ENCODE peak calls at places on chromosome 3, in four cellular contexts. E is AG08396; P is GM10248; F is CD8-positive, alpha-beta T cell. S is an unnamed sample.

GRCh38 chr3:65436580-65436979 is 602.1 kb downstream of the MAGI1 start:
- DNase-seq in E (no peak), P (no peak), F (no peak), S (peak)

GRCh38 chr3:107660316-107660976 is 137.7 kb downstream of the BBX start:
- DNase-seq in E (no peak), P (no peak), F (no peak), S (peak)

GRCh38 chr3:165382672-165383071 is 186.5 kb upstream of the SLITRK3 start:
- DNase-seq in E (no peak), P (no peak), F (no peak), S (no peak)

GRCh38 chr3:194928183-194928736 is 242.6 kb downstream of the FAM43A start:
- DNase-seq in E (no peak), P (no peak), F (peak), S (no peak)

GRCh38 chr3:99482191-99482590 is 156.2 kb upstream of the COL8A1 start:
- DNase-seq in E (no peak), P (no peak), F (no peak), S (no peak)

GRCh38 chr3:42263354-42264346 is 2.3 kb downstream of the CCK start:
- DNase-seq in E (no peak), P (no peak), F (peak), S (no peak)

GRCh38 chr3:118987466-118987865 is 47.2 kb downstream of the IGSF11 start:
- DNase-seq in E (peak), P (no peak), F (no peak), S (no peak)

GRCh38 chr3:81554348-81554747 is 207.1 kb downstream of the GBE1 start:
- DNase-seq in E (peak), P (no peak), F (no peak), S (no peak)

GRCh38 chr3:168249539-168250414 is 154.1 kb upstream of the GOLIM4 start:
- DNase-seq in E (peak), P (peak), F (no peak), S (no peak)

GRCh38 chr3:24945575-24945974 is 450.9 kb upstream of the THRB start:
- DNase-seq in E (no peak), P (no peak), F (no peak), S (no peak)

GRCh38 chr3:66297260-66297863 is 76.6 kb downstream of the SLC25A26 start:
- DNase-seq in E (no peak), P (no peak), F (no peak), S (peak)

GRCh38 chr3:49867871-49868321 is 1.8 kb downstream of the CAMKV start:
- DNase-seq in E (peak), P (peak), F (no peak), S (peak)

GRCh38 chr3:15783361-15783969 is 14.3 kb downstream of the ANKRD28 start:
- DNase-seq in E (no peak), P (no peak), F (no peak), S (no peak)

GRCh38 chr3:101383156-101383575 is 62.8 kb upstream of the IMPG2 start:
- DNase-seq in E (no peak), P (no peak), F (no peak), S (no peak)

GRCh38 chr3:44529927-44530326 is 25.1 kb upstream of the ZKSCAN7 start:
- DNase-seq in E (no peak), P (no peak), F (no peak), S (peak)

GRCh38 chr3:49611714-49612113 is 57.4 kb downstream of the BSN start:
- DNase-seq in E (no peak), P (no peak), F (no peak), S (no peak)

GRCh38 chr3:10583798-10584708 is 78.7 kb upstream of the ATP2B2 start:
- DNase-seq in E (no peak), P (no peak), F (no peak), S (no peak)

GRCh38 chr3:34248352-34248751 is 449.9 kb downstream of the PDCD6IP start:
- DNase-seq in E (no peak), P (peak), F (no peak), S (no peak)

GRCh38 chr3:9625656-9626055 is 23.6 kb upstream of the MTMR14 start:
- DNase-seq in E (no peak), P (no peak), F (no peak), S (no peak)

GRCh38 chr3:150729682-150730360 is 26.1 kb upstream of the ERICH6 start:
- DNase-seq in E (no peak), P (no peak), F (no peak), S (no peak)

GRCh38 chr3:108300103-108300849 is 3.9 kb downstream of the HHLA2 start:
- DNase-seq in E (no peak), P (no peak), F (no peak), S (no peak)

GRCh38 chr3:52831500-52832301 is 1.2 kb upstream of the ITIH4 start:
- DNase-seq in E (peak), P (no peak), F (no peak), S (no peak)

GRCh38 chr3:139771331-139771730 is 93.6 kb upstream of the NMNAT3 start:
- DNase-seq in E (no peak), P (no peak), F (no peak), S (no peak)

GRCh38 chr3:63395960-63396359 is 117.9 kb downstream of the SYNPR start:
- DNase-seq in E (no peak), P (no peak), F (no peak), S (no peak)

GRCh38 chr3:111831840-111832239 is 27.2 kb upstream of the PHLDB2 start:
- DNase-seq in E (no peak), P (no peak), F (no peak), S (no peak)

GRCh38 chr3:191051037-191051436 is 148.0 kb upstream of the OSTN start:
- DNase-seq in E (peak), P (peak), F (no peak), S (peak)

GRCh38 chr3:144866504-144866903 is 894.9 kb downstream of the DIPK2A start:
- DNase-seq in E (no peak), P (no peak), F (no peak), S (no peak)

GRCh38 chr3:3110299-3110630 is at the start of gene IL5RA:
- DNase-seq in E (peak), P (no peak), F (no peak), S (no peak)

GRCh38 chr3:50652709-50653108 is 22.0 kb upstream of the DOCK3 start:
- DNase-seq in E (no peak), P (peak), F (peak), S (peak)

GRCh38 chr3:33273628-33274027 is 3.6 kb upstream of the FBXL2 start:
- DNase-seq in E (no peak), P (no peak), F (no peak), S (no peak)

GRCh38 chr3:55461896-55462295 is 25.2 kb downstream of the WNT5A start:
- DNase-seq in E (peak), P (no peak), F (no peak), S (no peak)

GRCh38 chr3:171329759-171330158 is 130.4 kb downstream of the TNIK start:
- DNase-seq in E (no peak), P (no peak), F (no peak), S (no peak)

GRCh38 chr3:120449701-120450216 is 1.0 kb downstream of the FSTL1 start:
- DNase-seq in E (peak), P (no peak), F (no peak), S (no peak)

GRCh38 chr3:131083190-131083863 is 56.6 kb downstream of the NEK11 start:
- DNase-seq in E (no peak), P (no peak), F (no peak), S (peak)

GRCh38 chr3:112074616-112075497 is 11.3 kb upstream of the C3orf52 start:
- DNase-seq in E (peak), P (no peak), F (peak), S (no peak)

GRCh38 chr3:194275231-194275671 is 75.9 kb downstream of the CPN2 start:
- DNase-seq in E (no peak), P (peak), F (no peak), S (no peak)

GRCh38 chr3:126557415-126557745 is 1.4 kb downstream of the C3orf22 start:
- DNase-seq in E (no peak), P (no peak), F (peak), S (no peak)

GRCh38 chr3:126087552-126088175 is 3.7 kb upstream of the SLC41A3 start:
- DNase-seq in E (no peak), P (no peak), F (no peak), S (no peak)

GRCh38 chr3:68067314-68067713 is 412.9 kb upstream of the SUCLG2 start:
- DNase-seq in E (no peak), P (no peak), F (no peak), S (no peak)